ENCODE peak calls at places on chromosomes 2 and 18, in five cellular contexts. L, D, W, Q and U are unnamed samples. For H3K4me1, the result is how much of the 10 kb centered on the place peaks cover.

GRCh38 chr18:68925268-68925667 is 127.4 kb downstream of the CCDC102B start:
- DNase-seq in L (no peak), D (peak), W (no peak), Q (peak), U (no peak)

GRCh38 chr18:3830604-3831003 is 380.6 kb downstream of the TGIF1 start:
- DNase-seq in L (no peak), D (no peak), W (no peak), Q (no peak), U (no peak)

GRCh38 chr2:135965756-135966155 is 19.7 kb downstream of the DARS1 start:
- DNase-seq in L (no peak), D (no peak), W (no peak), Q (no peak), U (no peak)

GRCh38 chr2:27041708-27042107 is 8.9 kb downstream of the TMEM214 start:
- DNase-seq in L (no peak), D (peak), W (peak), Q (no peak), U (no peak)

GRCh38 chr2:20584045-20584636 is 66.8 kb downstream of the HS1BP3 start:
- DNase-seq in L (no peak), D (peak), W (no peak), Q (peak), U (peak)

GRCh38 chr2:67997528-67998267 is 65.1 kb downstream of the C1D start:
- DNase-seq in L (no peak), D (peak), W (no peak), Q (peak), U (no peak)

GRCh38 chr2:174836345-174836999 is 72.2 kb upstream of the CHRNA1 start:
- DNase-seq in L (no peak), D (peak), W (peak), Q (peak), U (no peak)

GRCh38 chr2:20745924-20746555 is 76.9 kb downstream of the LDAH start:
- DNase-seq in L (no peak), D (no peak), W (no peak), Q (no peak), U (no peak)

GRCh38 chr2:239212553-239213419 is 188.0 kb downstream of the HDAC4 start:
- DNase-seq in L (peak), D (no peak), W (no peak), Q (no peak), U (no peak)

GRCh38 chr2:217158906-217159305 is 299.0 kb upstream of the TNP1 start:
- DNase-seq in L (no peak), D (no peak), W (no peak), Q (no peak), U (no peak)

GRCh38 chr2:100752628-100753333 is 67.2 kb upstream of the NPAS2 start:
- DNase-seq in L (no peak), D (peak), W (no peak), Q (peak), U (no peak)

GRCh38 chr18:3069671-3070433 is 56.9 kb upstream of the LPIN2 start:
- DNase-seq in L (no peak), D (no peak), W (no peak), Q (no peak), U (no peak)

GRCh38 chr2:197309369-197310231 is 980 bp downstream of the ANKRD44 start:
- DNase-seq in L (peak), D (peak), W (peak), Q (no peak), U (peak)
- H3K4me1 ChIP-seq in L (under half), D (under half), W (under half), Q (under half), U (under half)

GRCh38 chr18:9094307-9095226 is 7.9 kb upstream of the NDUFV2 start:
- DNase-seq in L (no peak), D (peak), W (no peak), Q (no peak), U (no peak)

GRCh38 chr18:9096013-9096383 is 6.5 kb upstream of the NDUFV2 start:
- DNase-seq in L (no peak), D (no peak), W (no peak), Q (no peak), U (no peak)

GRCh38 chr18:9096698-9097097 is 5.8 kb upstream of the NDUFV2 start:
- DNase-seq in L (no peak), D (no peak), W (no peak), Q (no peak), U (no peak)

GRCh38 chr18:9097349-9097748 is 5.2 kb upstream of the NDUFV2 start:
- DNase-seq in L (no peak), D (no peak), W (no peak), Q (peak), U (no peak)

DNA sequence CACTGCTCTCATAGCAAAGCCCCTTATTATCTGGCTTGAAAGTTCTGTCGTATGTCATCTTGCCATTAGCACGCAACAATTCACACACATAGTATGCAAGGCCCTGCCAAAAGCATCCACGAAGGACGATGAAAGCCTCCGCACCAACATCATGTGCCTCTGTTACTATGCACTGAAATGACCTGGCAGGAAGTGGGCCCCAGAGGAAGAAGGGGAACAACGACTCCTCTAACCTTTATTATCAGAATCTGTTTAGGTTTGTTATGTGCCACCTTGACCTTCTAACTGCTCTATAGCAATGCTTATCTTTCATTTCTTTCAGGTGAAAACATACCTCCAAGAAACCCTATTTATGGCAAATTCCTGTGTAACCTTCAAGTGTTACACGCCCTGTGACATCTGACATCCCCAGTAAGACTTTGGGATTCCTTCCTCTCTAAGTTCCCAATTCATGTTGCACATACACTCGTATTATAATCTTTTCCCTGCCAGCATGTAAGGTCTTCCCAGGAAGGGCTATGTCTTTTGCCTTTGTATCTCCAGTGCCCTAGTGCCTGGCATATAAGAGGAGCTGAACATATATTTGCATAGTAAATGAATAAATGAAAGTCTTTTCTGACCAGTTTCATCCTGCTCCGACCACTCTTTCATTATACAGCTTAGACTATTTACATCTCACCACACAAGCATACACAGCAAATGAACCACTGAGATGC is 7.0 kb upstream of the NDUFV2 start:
- DNase-seq in L (peak), D (no peak), W (no peak), Q (no peak), U (no peak)
- H3K4me3 ChIP-seq in L (no peak), D (no peak), W (no peak), Q (no peak), U (no peak)

GRCh38 chr2:241317391-241317790 is 1.7 kb downstream of the SEPTIN2 start:
- DNase-seq in L (no peak), D (peak), W (no peak), Q (no peak), U (no peak)
- H3K4me1 ChIP-seq in L (half or more), D (half or more), W (under half), Q (under half), U (under half)

GRCh38 chr2:8678731-8679566 is 2.9 kb upstream of the ID2 start:
- DNase-seq in L (peak), D (peak), W (peak), Q (peak), U (peak)

GRCh38 chr2:8681786-8682692 is at the start of gene ID2:
- DNase-seq in L (peak), D (peak), W (peak), Q (peak), U (peak)

GRCh38 chr2:8679567-8679826 is 2.4 kb upstream of the ID2 start:
- DNase-seq in L (no peak), D (no peak), W (no peak), Q (no peak), U (no peak)

GRCh38 chr2:8680931-8681760 is 710 bp upstream of the ID2 start:
- DNase-seq in L (peak), D (peak), W (peak), Q (peak), U (peak)

GRCh38 chr2:8679827-8680731 is 1.8 kb upstream of the ID2 start:
- DNase-seq in L (peak), D (peak), W (peak), Q (no peak), U (peak)
- H3K4me3 ChIP-seq in L (peak), D (peak), W (no peak), Q (no peak), U (peak)

DNA sequence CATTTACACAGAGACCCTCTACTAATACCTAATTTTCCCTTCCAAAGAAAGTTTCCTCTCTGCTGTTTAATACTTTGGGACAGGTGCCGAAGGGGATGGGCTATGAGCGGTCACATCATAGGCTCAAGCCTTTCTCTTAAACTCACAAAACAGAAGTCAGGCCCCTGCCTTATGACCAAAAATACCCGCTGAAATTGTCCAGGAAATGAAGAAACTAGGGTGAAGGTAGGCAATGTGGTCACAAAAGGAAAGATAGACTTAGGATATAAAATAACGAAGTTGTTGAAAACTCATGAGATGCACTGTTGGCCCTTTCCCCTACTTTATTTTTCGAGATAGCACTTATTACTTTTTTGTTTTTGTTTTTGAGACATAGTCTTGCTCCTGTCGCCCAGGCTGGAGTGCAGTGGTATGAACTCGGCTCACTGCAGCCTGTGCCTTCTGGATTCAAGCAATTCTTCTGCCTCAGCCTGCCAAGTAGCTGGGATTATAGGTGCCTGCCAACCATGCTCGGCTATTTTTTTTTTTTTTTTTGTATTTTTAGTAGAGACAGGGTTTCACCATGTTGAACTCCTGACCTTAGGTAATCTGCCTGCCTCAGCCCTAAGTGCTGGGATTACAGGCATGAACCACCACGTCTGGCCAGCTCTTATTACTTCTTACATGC is 16.3 kb downstream of the SLC8A1 start:
- DNase-seq in L (no peak), D (peak), W (no peak), Q (no peak), U (peak)
- H3K4me1 ChIP-seq in L (under half), D (half or more), W (under half), Q (half or more), U (under half)

GRCh38 chr2:182366625-182367024 is 60.2 kb downstream of the PDE1A start:
- DNase-seq in L (no peak), D (peak), W (no peak), Q (peak), U (no peak)
- H3K4me3 ChIP-seq in L (no peak), D (no peak), W (no peak), Q (no peak), U (no peak)

GRCh38 chr2:23659773-23660172 is 267.1 kb downstream of the ATAD2B start:
- DNase-seq in L (no peak), D (no peak), W (no peak), Q (no peak), U (no peak)
- H3K4me1 ChIP-seq in L (under half), D (under half), W (under half), Q (under half), U (under half)

DNA sequence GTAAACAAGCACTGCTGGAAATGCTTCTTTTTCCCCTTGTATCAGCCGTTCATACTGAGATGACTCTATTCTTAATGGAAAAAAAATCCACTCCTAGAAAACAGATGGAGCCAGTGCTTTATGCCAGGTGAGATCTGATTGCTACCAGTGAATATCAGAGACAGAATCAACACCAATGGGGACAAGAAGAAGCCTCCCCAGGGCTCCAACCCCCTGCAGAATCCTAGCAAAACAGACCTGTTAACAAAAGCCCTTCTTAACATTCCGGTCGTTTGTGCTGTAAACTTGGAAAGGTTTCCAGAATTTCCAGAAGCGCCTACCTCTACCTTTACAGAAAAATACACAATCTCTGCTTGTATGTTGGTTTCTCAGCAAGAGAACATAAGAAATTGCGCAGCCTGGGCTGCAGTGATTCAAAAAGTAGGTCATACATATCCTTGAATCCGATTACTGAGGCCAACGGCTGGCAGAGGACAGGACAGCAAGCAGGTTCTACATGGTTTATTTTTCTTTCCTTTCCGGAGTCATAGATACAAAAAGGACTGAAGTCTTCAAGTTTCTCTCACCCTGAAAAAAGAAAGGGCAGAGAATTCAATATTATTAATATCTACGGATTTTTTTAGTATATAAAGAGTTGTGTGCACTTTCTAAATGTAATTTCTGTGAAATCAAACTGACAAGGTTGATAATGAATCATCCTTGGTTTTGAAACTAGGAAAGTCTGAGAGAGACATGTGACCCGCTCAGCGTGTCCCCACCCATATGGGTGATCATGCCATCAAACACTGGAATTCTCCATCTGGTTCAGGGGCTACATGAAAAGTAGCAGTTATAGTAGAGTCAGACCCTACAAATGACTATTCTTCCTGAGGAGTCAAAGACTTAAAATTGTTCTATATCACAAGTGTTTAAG is 266.7 kb upstream of the MGAT5 start:
- DNase-seq in L (no peak), D (no peak), W (peak), Q (no peak), U (no peak)
- H3K4me3 ChIP-seq in L (no peak), D (no peak), W (no peak), Q (no peak), U (no peak)